ENCODE peak calls at places on chromosomes 13 and 19, in seven cellular contexts. One of them, this sample, is unnamed.

GRCh38 chr13:30816733-30817132 is 81.4 kb downstream of the ALOX5AP start:
- DNase-seq in neuronal stem cell: no peak
- DNase-seq in H9: no peak
- DNase-seq in IMR-90: no peak
- DNase-seq in H1: no peak
- DNase-seq in mesenchymal stem cell: no peak
- DNase-seq in trophoblast cell: no peak
- DNase-seq in this sample: no peak

GRCh38 chr19:41531438-41532311 is 44.3 kb upstream of the CEACAM21 start:
- DNase-seq in neuronal stem cell: no peak
- DNase-seq in H9: no peak
- DNase-seq in IMR-90: peak; percentile 31
- DNase-seq in H1: no peak
- DNase-seq in mesenchymal stem cell: peak; percentile 5
- DNase-seq in trophoblast cell: peak; percentile 29
- DNase-seq in this sample: peak; percentile 21

GRCh38 chr13:112901951-112902651 is 66.9 kb upstream of the MCF2L start:
- DNase-seq in neuronal stem cell: no peak
- DNase-seq in H9: peak; percentile 36
- DNase-seq in IMR-90: no peak
- DNase-seq in H1: no peak
- DNase-seq in mesenchymal stem cell: no peak
- DNase-seq in trophoblast cell: no peak
- DNase-seq in this sample: no peak

GRCh38 chr19:9863759-9864158 is 28.6 kb downstream of the PIN1 start:
- DNase-seq in neuronal stem cell: no peak
- DNase-seq in H9: no peak
- DNase-seq in IMR-90: no peak
- DNase-seq in H1: no peak
- DNase-seq in mesenchymal stem cell: no peak
- DNase-seq in trophoblast cell: no peak
- DNase-seq in this sample: no peak

GRCh38 chr19:48874309-48875135 is 2.3 kb downstream of the PPP1R15A start:
- DNase-seq in neuronal stem cell: no peak
- DNase-seq in H9: no peak
- DNase-seq in IMR-90: peak; percentile 80
- DNase-seq in H1: no peak
- DNase-seq in mesenchymal stem cell: peak; percentile 79
- DNase-seq in trophoblast cell: peak; percentile 60
- DNase-seq in this sample: no peak

GRCh38 chr19:44642375-44642774 is 1.3 kb upstream of the PVR start:
- DNase-seq in neuronal stem cell: no peak
- DNase-seq in H9: no peak
- DNase-seq in IMR-90: no peak
- DNase-seq in H1: no peak
- DNase-seq in mesenchymal stem cell: no peak
- DNase-seq in trophoblast cell: no peak
- DNase-seq in this sample: no peak

GRCh38 chr19:45423033-45423588 is 606 bp downstream of the ERCC1 start:
- DNase-seq in neuronal stem cell: no peak
- DNase-seq in H9: no peak
- DNase-seq in IMR-90: no peak
- DNase-seq in H1: no peak
- DNase-seq in mesenchymal stem cell: no peak
- DNase-seq in trophoblast cell: no peak
- DNase-seq in this sample: no peak

GRCh38 chr13:102881819-102882686 is 36.2 kb downstream of the ERCC5 start:
- DNase-seq in neuronal stem cell: no peak
- DNase-seq in H9: no peak
- DNase-seq in IMR-90: no peak
- DNase-seq in H1: no peak
- DNase-seq in mesenchymal stem cell: no peak
- DNase-seq in trophoblast cell: no peak
- DNase-seq in this sample: no peak

GRCh38 chr19:53538378-53539109 is 599 bp downstream of the ZNF331 start:
- DNase-seq in neuronal stem cell: no peak
- DNase-seq in H9: peak; percentile 33
- DNase-seq in IMR-90: no peak
- DNase-seq in H1: no peak
- DNase-seq in mesenchymal stem cell: no peak
- DNase-seq in trophoblast cell: no peak
- DNase-seq in this sample: peak; percentile 22

GRCh38 chr19:4066682-4067395 is at the start of gene ZBTB7A:
- DNase-seq in neuronal stem cell: no peak
- DNase-seq in H9: peak; percentile 61
- DNase-seq in IMR-90: peak; percentile 61
- DNase-seq in H1: no peak
- DNase-seq in mesenchymal stem cell: peak; percentile 79
- DNase-seq in trophoblast cell: peak; percentile 59
- DNase-seq in this sample: peak; percentile 63

GRCh38 chr19:16569609-16570320 is 2.5 kb downstream of the SLC35E1 start:
- DNase-seq in neuronal stem cell: no peak
- DNase-seq in H9: no peak
- DNase-seq in IMR-90: no peak
- DNase-seq in H1: no peak
- DNase-seq in mesenchymal stem cell: no peak
- DNase-seq in trophoblast cell: peak; percentile 86
- DNase-seq in this sample: peak; percentile 32

GRCh38 chr13:106151056-106151699 is 384.3 kb downstream of the EFNB2 start:
- DNase-seq in neuronal stem cell: peak; percentile 48
- DNase-seq in H9: no peak
- DNase-seq in IMR-90: peak; percentile 84
- DNase-seq in H1: no peak
- DNase-seq in mesenchymal stem cell: peak; percentile 81
- DNase-seq in trophoblast cell: peak; percentile 76
- DNase-seq in this sample: peak; percentile 47

GRCh38 chr13:94411747-94412146 is 67.7 kb downstream of the DCT start:
- DNase-seq in neuronal stem cell: no peak
- DNase-seq in H9: no peak
- DNase-seq in IMR-90: no peak
- DNase-seq in H1: no peak
- DNase-seq in mesenchymal stem cell: no peak
- DNase-seq in trophoblast cell: no peak
- DNase-seq in this sample: no peak

GRCh38 chr13:46119883-46120614 is 15.2 kb upstream of the CPB2 start:
- DNase-seq in neuronal stem cell: no peak
- DNase-seq in H9: no peak
- DNase-seq in IMR-90: peak; percentile 19
- DNase-seq in H1: no peak
- DNase-seq in mesenchymal stem cell: peak; percentile 71
- DNase-seq in trophoblast cell: peak; percentile 47
- DNase-seq in this sample: peak; percentile 85

GRCh38 chr19:55642153-55643002 is 1.1 kb upstream of the ZNF581 start:
- DNase-seq in neuronal stem cell: no peak
- DNase-seq in H9: no peak
- DNase-seq in IMR-90: no peak
- DNase-seq in H1: peak; percentile 61
- DNase-seq in mesenchymal stem cell: peak; percentile 38
- DNase-seq in trophoblast cell: no peak
- DNase-seq in this sample: peak; percentile 48

GRCh38 chr13:19161308-19161707 is 20.3 kb downstream of the TUBA3C start:
- DNase-seq in neuronal stem cell: no peak
- DNase-seq in H9: no peak
- DNase-seq in IMR-90: no peak
- DNase-seq in H1: no peak
- DNase-seq in mesenchymal stem cell: no peak
- DNase-seq in trophoblast cell: no peak
- DNase-seq in this sample: no peak

GRCh38 chr19:9535934-9536333 is 2.5 kb downstream of the ZNF426 start:
- DNase-seq in neuronal stem cell: no peak
- DNase-seq in H9: no peak
- DNase-seq in IMR-90: no peak
- DNase-seq in H1: no peak
- DNase-seq in mesenchymal stem cell: no peak
- DNase-seq in trophoblast cell: no peak
- DNase-seq in this sample: no peak

GRCh38 chr19:10966809-10967208 is 6.0 kb downstream of the SMARCA4 start:
- DNase-seq in neuronal stem cell: no peak
- DNase-seq in H9: no peak
- DNase-seq in IMR-90: no peak
- DNase-seq in H1: no peak
- DNase-seq in mesenchymal stem cell: no peak
- DNase-seq in trophoblast cell: peak; percentile 86
- DNase-seq in this sample: no peak

GRCh38 chr13:108363651-108364050 is 94.1 kb downstream of the TNFSF13B start:
- DNase-seq in neuronal stem cell: no peak
- DNase-seq in H9: no peak
- DNase-seq in IMR-90: no peak
- DNase-seq in H1: no peak
- DNase-seq in mesenchymal stem cell: no peak
- DNase-seq in trophoblast cell: no peak
- DNase-seq in this sample: no peak

GRCh38 chr13:39765801-39766463 is 110.5 kb downstream of the COG6 start:
- DNase-seq in neuronal stem cell: no peak
- DNase-seq in H9: peak; percentile 53
- DNase-seq in IMR-90: no peak
- DNase-seq in H1: no peak
- DNase-seq in mesenchymal stem cell: peak; percentile 14
- DNase-seq in trophoblast cell: no peak
- DNase-seq in this sample: peak; percentile 48

GRCh38 chr19:57668635-57669034 is at the start of gene ZSCAN4:
- DNase-seq in neuronal stem cell: no peak
- DNase-seq in H9: no peak
- DNase-seq in IMR-90: no peak
- DNase-seq in H1: no peak
- DNase-seq in mesenchymal stem cell: no peak
- DNase-seq in trophoblast cell: no peak
- DNase-seq in this sample: no peak

GRCh38 chr19:38070573-38070972 is 153.4 kb downstream of the DPF1 start:
- DNase-seq in neuronal stem cell: no peak
- DNase-seq in H9: no peak
- DNase-seq in IMR-90: peak; percentile 88
- DNase-seq in H1: no peak
- DNase-seq in mesenchymal stem cell: peak; percentile 64
- DNase-seq in trophoblast cell: peak; percentile 38
- DNase-seq in this sample: no peak

DNA sequence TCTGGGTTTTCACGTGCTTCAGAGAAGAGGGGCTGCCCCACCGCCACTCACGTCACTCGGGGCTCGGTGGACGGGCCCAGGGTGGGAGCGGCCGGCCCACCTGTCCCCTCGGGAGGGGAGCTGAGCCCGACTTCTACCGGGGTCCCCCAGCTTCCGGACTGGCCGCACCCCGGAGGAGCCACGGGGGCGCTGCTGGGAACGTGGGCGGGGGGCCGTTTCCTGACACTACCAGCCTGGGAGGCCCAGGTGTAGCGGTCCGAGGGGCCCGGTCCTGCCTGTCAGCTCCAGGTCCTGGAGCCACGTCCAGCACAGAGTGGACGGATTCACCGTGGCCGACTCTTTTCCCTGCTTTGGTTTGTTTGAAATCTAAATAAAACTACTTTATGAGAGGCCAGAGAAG is 2.2 kb upstream of the GZMM start:
- DNase-seq in neuronal stem cell: no peak
- DNase-seq in H9: no peak
- DNase-seq in IMR-90: no peak
- DNase-seq in H1: no peak
- DNase-seq in mesenchymal stem cell: no peak
- DNase-seq in trophoblast cell: no peak
- DNase-seq in this sample: no peak
- H4K8ac ChIP-seq in neuronal stem cell: no peak overlapping the region
- H4K8ac ChIP-seq in H9: no peak overlapping the region
- H4K8ac ChIP-seq in IMR-90: no peak overlapping the region
- H4K8ac ChIP-seq in H1: no peak overlapping the region
- H4K8ac ChIP-seq in mesenchymal stem cell: no peak overlapping the region
- H4K8ac ChIP-seq in trophoblast cell: no peak overlapping the region
- H4K8ac ChIP-seq in this sample: no peak overlapping the region

DNA sequence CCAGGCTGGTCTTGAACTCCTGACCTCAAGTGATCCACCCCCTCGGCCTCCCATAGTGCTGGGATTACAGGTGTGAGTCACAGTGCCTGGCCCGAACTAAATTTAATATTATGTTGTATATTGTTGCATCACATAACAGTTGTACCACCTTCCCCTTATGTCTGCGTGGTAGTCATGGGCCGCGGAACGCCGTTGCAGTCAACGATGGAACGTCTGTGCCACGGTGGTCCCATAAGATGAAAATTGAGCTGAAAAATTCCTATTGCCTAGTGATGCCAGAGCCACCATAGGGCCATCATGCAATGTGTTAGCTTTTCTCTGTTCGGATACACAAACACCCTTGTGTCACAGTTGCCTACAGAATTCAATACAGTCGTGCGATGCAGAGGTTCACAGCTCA is 236.1 kb downstream of the TEX29 start:
- DNase-seq in neuronal stem cell: no peak
- DNase-seq in H9: no peak
- DNase-seq in IMR-90: no peak
- DNase-seq in H1: no peak
- DNase-seq in mesenchymal stem cell: no peak
- DNase-seq in trophoblast cell: no peak
- DNase-seq in this sample: no peak
- H4K8ac ChIP-seq in neuronal stem cell: no peak overlapping the region
- H4K8ac ChIP-seq in H9: no peak overlapping the region
- H4K8ac ChIP-seq in IMR-90: no peak overlapping the region
- H4K8ac ChIP-seq in H1: no peak overlapping the region
- H4K8ac ChIP-seq in mesenchymal stem cell: no peak overlapping the region
- H4K8ac ChIP-seq in trophoblast cell: no peak overlapping the region
- H4K8ac ChIP-seq in this sample: no peak overlapping the region

DNA sequence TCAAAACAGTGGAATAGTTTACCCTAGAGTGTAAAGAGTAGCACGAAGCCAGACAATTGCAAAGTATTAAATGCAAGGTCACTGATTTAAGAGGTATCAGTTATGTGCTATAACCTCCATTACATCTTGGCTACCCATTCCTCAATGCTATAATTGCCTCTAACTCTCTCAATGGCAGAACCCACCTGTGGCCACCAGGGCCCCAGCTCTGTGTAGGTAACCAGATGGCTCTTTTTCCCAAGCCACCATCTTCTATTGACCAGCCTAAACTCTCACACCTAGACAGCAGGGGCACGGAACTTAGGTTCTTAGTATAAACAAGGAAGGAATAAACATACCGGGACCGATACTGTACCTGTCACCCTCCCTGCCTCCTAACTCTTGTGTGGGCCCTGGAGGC is 277.6 kb downstream of the PCDH9 start:
- DNase-seq in neuronal stem cell: no peak
- DNase-seq in H9: no peak
- DNase-seq in IMR-90: no peak
- DNase-seq in H1: no peak
- DNase-seq in mesenchymal stem cell: no peak
- DNase-seq in trophoblast cell: no peak
- DNase-seq in this sample: peak; percentile 3
- H4K8ac ChIP-seq in neuronal stem cell: no peak overlapping the region
- H4K8ac ChIP-seq in H9: no peak overlapping the region
- H4K8ac ChIP-seq in IMR-90: no peak overlapping the region
- H4K8ac ChIP-seq in H1: no peak overlapping the region
- H4K8ac ChIP-seq in mesenchymal stem cell: no peak overlapping the region
- H4K8ac ChIP-seq in trophoblast cell: no peak overlapping the region
- H4K8ac ChIP-seq in this sample: no peak overlapping the region

GRCh38 chr13:45016792-45017425 is 27.6 kb downstream of the GPALPP1 start:
- DNase-seq in neuronal stem cell: no peak
- DNase-seq in H9: no peak
- DNase-seq in IMR-90: no peak
- DNase-seq in H1: no peak
- DNase-seq in mesenchymal stem cell: no peak
- DNase-seq in trophoblast cell: no peak
- DNase-seq in this sample: no peak

GRCh38 chr13:45021250-45021649 is 31.9 kb downstream of the GPALPP1 start:
- DNase-seq in neuronal stem cell: no peak
- DNase-seq in H9: no peak
- DNase-seq in IMR-90: peak; percentile 97
- DNase-seq in H1: no peak
- DNase-seq in mesenchymal stem cell: peak; percentile 29
- DNase-seq in trophoblast cell: no peak
- DNase-seq in this sample: no peak

GRCh38 chr13:45011198-45011597 is 21.9 kb downstream of the GPALPP1 start:
- DNase-seq in neuronal stem cell: no peak
- DNase-seq in H9: no peak
- DNase-seq in IMR-90: no peak
- DNase-seq in H1: no peak
- DNase-seq in mesenchymal stem cell: no peak
- DNase-seq in trophoblast cell: no peak
- DNase-seq in this sample: no peak

GRCh38 chr13:45015300-45015699 is 26.0 kb downstream of the GPALPP1 start:
- DNase-seq in neuronal stem cell: no peak
- DNase-seq in H9: no peak
- DNase-seq in IMR-90: peak; percentile 73
- DNase-seq in H1: no peak
- DNase-seq in mesenchymal stem cell: no peak
- DNase-seq in trophoblast cell: no peak
- DNase-seq in this sample: no peak
- H4K8ac ChIP-seq in neuronal stem cell: no peak overlapping the region
- H4K8ac ChIP-seq in H9: no peak overlapping the region
- H4K8ac ChIP-seq in IMR-90: no peak overlapping the region
- H4K8ac ChIP-seq in H1: no peak overlapping the region
- H4K8ac ChIP-seq in mesenchymal stem cell: no peak overlapping the region
- H4K8ac ChIP-seq in trophoblast cell: no peak overlapping the region
- H4K8ac ChIP-seq in this sample: no peak overlapping the region